ENCODE peak calls at places on chromosomes 4 and X, in nine cellular contexts. F, H, N, Y, M, E, X, A and Z are unnamed samples.

GRCh38 chrX:148043456-148043855 is 62.3 kb downstream of the FMR1NB start:
- DNase-seq in X (peak), M (no peak), A (no peak), N (no peak), F (no peak), H (peak), E (no peak), Y (no peak), Z (peak)

GRCh38 chr4:8284391-8284790 is 14.8 kb downstream of the HTRA3 start:
- DNase-seq in F (no peak), Y (no peak), E (no peak), H (no peak), M (no peak), A (no peak), X (no peak), N (no peak), Z (no peak)

GRCh38 chr4:28432348-28433025 is 1571.8 kb downstream of the STIM2 start:
- DNase-seq in A (no peak), X (no peak), E (no peak), M (no peak), H (no peak), N (no peak), Y (no peak), F (no peak), Z (no peak)

GRCh38 chr4:109410776-109411175 is 22.8 kb upstream of the SEC24B start:
- DNase-seq in N (no peak), F (no peak), A (no peak), X (no peak), H (no peak), Y (no peak), M (no peak), E (no peak), Z (no peak)

GRCh38 chrX:130296743-130297142 is 28.0 kb upstream of the ZNF280C start:
- DNase-seq in Y (no peak), A (no peak), H (no peak), M (no peak), F (no peak), N (no peak), E (no peak), X (no peak), Z (no peak)

GRCh38 chr4:6441202-6441582 is 31.2 kb downstream of the PPP2R2C start:
- DNase-seq in E (no peak), H (no peak), X (no peak), M (no peak), N (no peak), F (no peak), A (no peak), Y (no peak), Z (no peak)

GRCh38 chr4:77047037-77047436 is 28.8 kb downstream of the CCNI start:
- DNase-seq in M (no peak), X (no peak), A (no peak), H (peak), N (no peak), F (no peak), Y (no peak), E (peak), Z (no peak)

GRCh38 chr4:110632506-110633357 is 9.9 kb upstream of the PITX2 start:
- DNase-seq in F (no peak), H (no peak), M (no peak), N (no peak), A (no peak), Y (no peak), E (no peak), X (no peak), Z (no peak)

GRCh38 chrX:76428243-76429130 is 977 bp downstream of the MAGEE1 start:
- DNase-seq in N (no peak), F (no peak), E (peak), Y (peak), X (no peak), H (peak), A (peak), M (no peak), Z (no peak)

GRCh38 chr4:20589436-20589835 is 110.8 kb upstream of the PACRGL start:
- DNase-seq in F (no peak), A (no peak), M (no peak), N (no peak), E (no peak), Y (no peak), H (no peak), X (no peak), Z (no peak)

GRCh38 chrX:154372612-154373022 is 1.8 kb downstream of the FLNA start:
- DNase-seq in F (no peak), Y (peak), N (no peak), A (no peak), H (peak), M (no peak), E (peak), X (no peak), Z (no peak)